ENCODE peak calls at places on chromosomes 1 and 21, in eight cellular contexts. One of them, this sample, is unnamed.

GRCh38 chr1:206658264-206658980 is 23.1 kb downstream of the DYRK3 start:
- DNase-seq in spleen: peak; percentile 85
- DNase-seq in stomach: peak; percentile 44
- DNase-seq in KG1: no peak
- DNase-seq in RKO: no peak
- DNase-seq in EH: peak; percentile 33
- DNase-seq in ELF-1: peak; percentile 98
- DNase-seq in thyroid gland: no peak
- DNase-seq in this sample: peak; percentile 87

GRCh38 chr1:81237531-81238528 is 562.9 kb upstream of the ADGRL2 start:
- DNase-seq in KG1: no peak
- DNase-seq in ELF-1: no peak
- DNase-seq in spleen: no peak
- DNase-seq in RKO: no peak
- DNase-seq in thyroid gland: no peak
- DNase-seq in stomach: no peak
- DNase-seq in EH: no peak
- DNase-seq in this sample: no peak

GRCh38 chr1:228109962-228110488 is 926 bp upstream of the MRPL55 start:
- DNase-seq in stomach: no peak
- DNase-seq in EH: peak; percentile 79
- DNase-seq in RKO: no peak
- DNase-seq in KG1: no peak
- DNase-seq in thyroid gland: no peak
- DNase-seq in ELF-1: peak; percentile 48
- DNase-seq in spleen: no peak
- DNase-seq in this sample: no peak

GRCh38 chr21:37757631-37758376 is 158.5 kb downstream of the KCNJ6 start:
- DNase-seq in ELF-1: no peak
- DNase-seq in EH: no peak
- DNase-seq in RKO: no peak
- DNase-seq in stomach: no peak
- DNase-seq in KG1: no peak
- DNase-seq in spleen: no peak
- DNase-seq in thyroid gland: no peak
- DNase-seq in this sample: no peak

GRCh38 chr1:24067978-24068377 is 44.0 kb downstream of the MYOM3 start:
- DNase-seq in thyroid gland: no peak
- DNase-seq in RKO: no peak
- DNase-seq in stomach: no peak
- DNase-seq in EH: no peak
- DNase-seq in ELF-1: no peak
- DNase-seq in KG1: no peak
- DNase-seq in spleen: no peak
- DNase-seq in this sample: no peak

GRCh38 chr1:210650403-210650802 is 321.7 kb downstream of the HHAT start:
- DNase-seq in ELF-1: no peak
- DNase-seq in EH: no peak
- DNase-seq in RKO: no peak
- DNase-seq in spleen: no peak
- DNase-seq in KG1: no peak
- DNase-seq in thyroid gland: no peak
- DNase-seq in stomach: no peak
- DNase-seq in this sample: no peak

GRCh38 chr1:93681549-93682412 is at the start of gene BCAR3:
- DNase-seq in ELF-1: peak; percentile 83
- DNase-seq in KG1: no peak
- DNase-seq in thyroid gland: peak; percentile 73
- DNase-seq in spleen: peak; percentile 91
- DNase-seq in RKO: peak; percentile 70
- DNase-seq in EH: peak; percentile 83
- DNase-seq in stomach: peak; percentile 74
- DNase-seq in this sample: peak; percentile 85

GRCh38 chr1:8831329-8831728 is 13.9 kb upstream of the RERE start:
- DNase-seq in thyroid gland: no peak
- DNase-seq in spleen: no peak
- DNase-seq in KG1: no peak
- DNase-seq in stomach: no peak
- DNase-seq in EH: no peak
- DNase-seq in ELF-1: no peak
- DNase-seq in RKO: peak; percentile 24
- DNase-seq in this sample: no peak

GRCh38 chr1:213871179-213871578 is 116.6 kb upstream of the PROX1 start:
- DNase-seq in KG1: no peak
- DNase-seq in spleen: no peak
- DNase-seq in ELF-1: no peak
- DNase-seq in RKO: no peak
- DNase-seq in thyroid gland: no peak
- DNase-seq in EH: no peak
- DNase-seq in stomach: no peak
- DNase-seq in this sample: no peak

GRCh38 chr1:72397786-72398185 is 115.4 kb upstream of the NEGR1 start:
- DNase-seq in KG1: no peak
- DNase-seq in EH: peak; percentile 81
- DNase-seq in RKO: no peak
- DNase-seq in spleen: no peak
- DNase-seq in stomach: no peak
- DNase-seq in thyroid gland: no peak
- DNase-seq in ELF-1: no peak
- DNase-seq in this sample: no peak

GRCh38 chr1:154179951-154180687 is 11.8 kb downstream of the TPM3 start:
- DNase-seq in spleen: peak; percentile 78
- DNase-seq in stomach: no peak
- DNase-seq in ELF-1: peak; percentile 53
- DNase-seq in thyroid gland: no peak
- DNase-seq in KG1: peak; percentile 54
- DNase-seq in RKO: no peak
- DNase-seq in EH: no peak
- DNase-seq in this sample: no peak

GRCh38 chr1:57132993-57133614 is 167.3 kb upstream of the C8B start:
- DNase-seq in KG1: no peak
- DNase-seq in thyroid gland: no peak
- DNase-seq in EH: no peak
- DNase-seq in stomach: no peak
- DNase-seq in ELF-1: no peak
- DNase-seq in spleen: no peak
- DNase-seq in RKO: no peak
- DNase-seq in this sample: no peak

GRCh38 chr1:16441312-16441641 is 753 bp downstream of the NECAP2 start:
- DNase-seq in thyroid gland: no peak
- DNase-seq in EH: peak; percentile 36
- DNase-seq in spleen: no peak
- DNase-seq in RKO: peak; percentile 34
- DNase-seq in ELF-1: no peak
- DNase-seq in KG1: no peak
- DNase-seq in stomach: no peak
- DNase-seq in this sample: no peak

GRCh38 chr1:64956733-64957441 is 9.5 kb downstream of the JAK1 start:
- DNase-seq in spleen: peak; percentile 72
- DNase-seq in RKO: no peak
- DNase-seq in KG1: peak; percentile 14
- DNase-seq in thyroid gland: no peak
- DNase-seq in ELF-1: no peak
- DNase-seq in stomach: no peak
- DNase-seq in EH: no peak
- DNase-seq in this sample: no peak

GRCh38 chr1:167922023-167922422 is 8.1 kb upstream of the ADCY10 start:
- DNase-seq in spleen: no peak
- DNase-seq in ELF-1: no peak
- DNase-seq in EH: peak; percentile 54
- DNase-seq in stomach: no peak
- DNase-seq in KG1: no peak
- DNase-seq in RKO: no peak
- DNase-seq in thyroid gland: no peak
- DNase-seq in this sample: no peak

GRCh38 chr21:25424674-25425073 is 182.6 kb downstream of the MRPL39 start:
- DNase-seq in thyroid gland: no peak
- DNase-seq in stomach: no peak
- DNase-seq in ELF-1: no peak
- DNase-seq in RKO: no peak
- DNase-seq in EH: no peak
- DNase-seq in KG1: no peak
- DNase-seq in spleen: no peak
- DNase-seq in this sample: no peak

GRCh38 chr21:32590130-32590529 is 4.8 kb upstream of the TCP10L start:
- DNase-seq in stomach: no peak
- DNase-seq in ELF-1: no peak
- DNase-seq in EH: no peak
- DNase-seq in KG1: no peak
- DNase-seq in spleen: peak; percentile 40
- DNase-seq in thyroid gland: no peak
- DNase-seq in RKO: no peak
- DNase-seq in this sample: no peak

GRCh38 chr1:231861541-231862481 is 235.2 kb downstream of the DISC1 start:
- DNase-seq in EH: peak; percentile 81
- DNase-seq in stomach: no peak
- DNase-seq in KG1: no peak
- DNase-seq in ELF-1: no peak
- DNase-seq in RKO: no peak
- DNase-seq in spleen: no peak
- DNase-seq in thyroid gland: no peak
- DNase-seq in this sample: no peak

GRCh38 chr21:41678016-41678935 is 88.6 kb downstream of the RIPK4 start:
- DNase-seq in thyroid gland: peak; percentile 57
- DNase-seq in RKO: no peak
- DNase-seq in spleen: peak; percentile 58
- DNase-seq in EH: peak; percentile 51
- DNase-seq in ELF-1: no peak
- DNase-seq in stomach: peak; percentile 87
- DNase-seq in KG1: no peak
- DNase-seq in this sample: no peak

GRCh38 chr1:159977364-159978106 is 23.5 kb upstream of the SLAMF9 start:
- DNase-seq in KG1: no peak
- DNase-seq in ELF-1: no peak
- DNase-seq in stomach: no peak
- DNase-seq in spleen: no peak
- DNase-seq in thyroid gland: no peak
- DNase-seq in RKO: no peak
- DNase-seq in EH: peak; percentile 17
- DNase-seq in this sample: no peak

This sample was measured in H9.